ENCODE peak calls at places on chromosomes 11 and 22, in five cellular contexts. R is H1, T is WTC11, Y is GM12878, X is K562. V is an unnamed sample.
A peak's percentile ranks its signal among the peaks of the same experiment; 100 is the strongest.

GRCh38 chr22:35230839-35231584 is 26.3 kb upstream of the HMGXB4 start:
- DNase-seq in R (no peak), T (no peak), Y (no peak), X (peak; percentile 37), V (peak; percentile 51)

GRCh38 chr11:101407324-101407723 is 176.5 kb downstream of the TRPC6 start:
- DNase-seq in R (no peak), T (no peak), Y (no peak), X (no peak), V (no peak)

GRCh38 chr22:22408731-22409696 is 99.5 kb downstream of the ZNF280B start:
- DNase-seq in R (no peak), T (peak; percentile 51), Y (no peak), X (peak; percentile 91), V (peak; percentile 45)

GRCh38 chr22:50733521-50734342 is 4.3 kb upstream of the ACR start:
- DNase-seq in R (no peak), T (peak; percentile 9), Y (no peak), X (no peak), V (no peak)

GRCh38 chr11:103806130-103806900 is 230.1 kb upstream of the DDI1 start:
- DNase-seq in R (no peak), T (no peak), Y (no peak), X (no peak), V (no peak)

GRCh38 chr22:30829901-30830550 is 135.4 kb downstream of the OSBP2 start:
- DNase-seq in R (no peak), T (no peak), Y (no peak), X (no peak), V (no peak)

GRCh38 chr22:49525366-49525765 is 302.3 kb downstream of the BRD1 start:
- DNase-seq in R (no peak), T (no peak), Y (no peak), X (no peak), V (no peak)

GRCh38 chr11:44604171-44604581 is 38.7 kb downstream of the CD82 start:
- DNase-seq in R (no peak), T (no peak), Y (no peak), X (no peak), V (no peak)

GRCh38 chr22:30874431-30875370 is 93.9 kb downstream of the MORC2 start:
- DNase-seq in R (no peak), T (no peak), Y (no peak), X (no peak), V (no peak)

GRCh38 chr11:76236092-76237026 is 30.1 kb upstream of the WNT11 start:
- DNase-seq in R (no peak), T (peak; percentile 78), Y (no peak), X (peak; percentile 78), V (no peak)

GRCh38 chr11:78168539-78169477 is 19.6 kb downstream of the KCTD21 start:
- DNase-seq in R (no peak), T (no peak), Y (no peak), X (peak; percentile 29), V (peak; percentile 64)

DNA sequence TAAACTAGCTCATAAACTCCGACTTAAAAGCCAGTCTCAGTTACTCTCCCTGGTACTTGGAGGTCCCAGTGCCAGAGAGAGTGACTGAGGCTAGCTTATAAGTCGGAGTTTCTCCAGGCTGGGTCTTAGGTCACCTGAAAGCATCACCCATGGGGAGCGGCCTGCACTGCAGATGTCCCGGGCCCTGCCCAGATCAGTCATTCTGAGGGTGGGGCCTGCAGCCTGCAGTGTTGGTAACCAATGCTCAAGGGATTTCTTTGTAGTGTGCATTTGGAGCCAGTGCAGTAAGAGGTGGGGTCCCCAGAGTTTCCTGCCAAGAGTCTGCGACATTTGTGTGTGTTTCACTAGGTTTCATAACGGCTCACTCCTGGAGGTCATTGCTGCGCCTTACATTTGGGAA is 14.8 kb downstream of the TAB1 start:
- DNase-seq in R (no peak), T (no peak), Y (no peak), X (no peak), V (no peak)
- TF ChIP-seq CREB1 in R (no peak), T (no peak), Y (no peak), X (no peak), V (no peak)

GRCh38 chr22:26436903-26437515 is 7.9 kb downstream of the ASPHD2 start:
- DNase-seq in R (no peak), T (no peak), Y (no peak), X (no peak), V (no peak)
- TF ChIP-seq SP1 in R (no peak), T (no peak), Y (no peak), X (no peak), V (no peak)

GRCh38 chr11:66882540-66882939 is 25.7 kb downstream of the LRFN4 start:
- DNase-seq in R (no peak), T (no peak), Y (no peak), X (no peak), V (no peak)

GRCh38 chr11:66881927-66882452 is 25.1 kb downstream of the LRFN4 start:
- DNase-seq in R (no peak), T (no peak), Y (no peak), X (no peak), V (no peak)

GRCh38 chr11:66879583-66879982 is 22.7 kb downstream of the LRFN4 start:
- DNase-seq in R (no peak), T (no peak), Y (no peak), X (no peak), V (no peak)

GRCh38 chr11:66881436-66881835 is 24.6 kb downstream of the LRFN4 start:
- DNase-seq in R (no peak), T (no peak), Y (no peak), X (no peak), V (no peak)

DNA sequence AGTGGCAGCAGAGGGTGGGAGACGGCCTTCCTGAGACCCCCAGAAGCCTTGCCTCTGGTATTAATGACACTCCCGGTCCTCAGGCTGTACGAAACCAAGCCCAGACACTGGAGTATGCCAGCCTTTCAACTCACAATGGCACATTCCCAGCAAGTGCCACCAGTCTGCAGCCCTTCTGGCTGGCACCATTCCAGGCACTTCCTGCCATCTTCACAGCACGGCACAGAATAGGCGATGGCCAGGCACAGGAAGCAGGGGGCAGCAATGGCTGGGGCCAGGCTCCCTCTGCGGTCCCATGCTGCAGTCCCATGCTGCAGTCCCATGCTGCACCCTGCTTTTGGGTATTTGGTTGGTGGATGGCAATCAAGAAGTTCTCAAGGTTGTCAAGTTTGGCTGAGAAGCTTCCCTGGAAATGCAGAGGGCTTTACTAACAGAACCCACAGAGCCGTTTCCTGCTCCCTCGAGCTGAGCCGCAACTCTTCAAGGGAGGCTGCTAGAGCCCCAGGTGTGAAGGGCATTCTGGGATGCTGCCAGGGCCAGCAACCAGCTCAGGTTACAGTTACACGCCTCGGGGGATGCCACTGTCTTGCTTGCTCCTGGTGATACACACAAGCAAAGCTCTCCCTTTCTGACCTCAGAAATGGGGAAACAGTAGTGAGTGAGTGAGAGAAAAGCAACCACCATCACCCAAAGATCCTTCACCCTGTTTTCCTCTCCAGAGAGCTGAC is 23.8 kb downstream of the LRFN4 start:
- DNase-seq in R (no peak), T (no peak), Y (no peak), X (no peak), V (no peak)
- TF ChIP-seq CREB1 in R (no peak), T (no peak), Y (no peak), X (no peak), V (no peak)

GRCh38 chr11:83628622-83629347 is 342.6 kb upstream of the CCDC90B start:
- DNase-seq in R (no peak), T (no peak), Y (no peak), X (no peak), V (no peak)
- TF ChIP-seq SP1 in R (no peak), T (no peak), Y (no peak), X (no peak), V (no peak)

GRCh38 chr22:44759430-44760310 is 7.3 kb downstream of the ARHGAP8 start:
- DNase-seq in R (no peak), T (no peak), Y (no peak), X (no peak), V (no peak)

GRCh38 chr22:44758970-44759365 is 6.6 kb downstream of the ARHGAP8 start:
- DNase-seq in R (no peak), T (no peak), Y (no peak), X (no peak), V (no peak)

GRCh38 chr22:44755956-44756361 is 3.6 kb downstream of the ARHGAP8 start:
- DNase-seq in R (no peak), T (no peak), Y (no peak), X (no peak), V (no peak)

GRCh38 chr22:44761025-44761424 is 8.7 kb downstream of the ARHGAP8 start:
- DNase-seq in R (no peak), T (no peak), Y (no peak), X (no peak), V (no peak)

DNA sequence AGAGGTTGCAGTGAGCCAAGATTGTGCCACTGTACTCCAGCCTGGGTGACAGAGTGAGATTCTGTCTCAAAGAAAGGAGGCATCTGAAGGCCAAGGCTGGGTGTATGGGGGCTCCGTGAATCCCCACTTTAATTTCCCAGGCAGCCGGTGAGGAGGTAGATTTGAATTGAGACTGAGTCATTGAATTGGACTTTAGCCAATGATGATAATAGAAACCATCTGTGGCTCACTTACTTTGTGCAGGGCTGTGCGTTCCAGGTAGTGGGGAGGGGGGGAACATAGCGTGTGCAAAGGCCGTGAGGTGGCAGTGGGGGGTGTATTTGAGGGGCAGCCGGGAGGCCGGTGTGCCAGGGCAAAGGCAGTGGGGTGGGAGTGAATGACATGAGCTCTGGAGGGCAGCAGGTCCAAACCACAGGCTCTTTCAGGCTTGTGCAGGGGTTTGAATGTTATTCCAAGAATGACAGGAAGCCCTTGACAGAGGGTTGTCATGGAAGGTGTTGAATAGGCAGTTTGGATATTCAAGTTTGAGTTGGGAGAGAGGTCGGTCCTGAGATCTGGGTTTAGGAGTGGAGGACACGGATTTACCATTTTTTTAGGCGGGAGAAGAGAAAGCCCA is 6.1 kb downstream of the ARHGAP8 start:
- DNase-seq in R (no peak), T (no peak), Y (no peak), X (no peak), V (no peak)
- TF ChIP-seq CREB1 in R (no peak), T (no peak), Y (no peak), X (no peak), V (no peak)

GRCh38 chr11:74403607-74404006 is 5.4 kb upstream of the PGM2L1 start:
- DNase-seq in R (no peak), T (no peak), Y (no peak), X (no peak), V (no peak)

GRCh38 chr11:74397531-74398243 is 546 bp downstream of the PGM2L1 start:
- DNase-seq in R (no peak), T (peak; percentile 29), Y (no peak), X (peak; percentile 41), V (peak; percentile 21)

GRCh38 chr11:74398244-74399159 is at the start of gene PGM2L1:
- DNase-seq in R (peak; percentile 83), T (peak; percentile 91), Y (peak; percentile 84), X (peak; percentile 93), V (peak; percentile 86)
- TF ChIP-seq SP1 in R (no peak), T (peak; percentile 36), Y (peak; percentile 3), X (peak; percentile 54), V (no peak)

V was measured in HepG2.